ENCODE peak calls at places on chromosomes 1 and 21, in nine cellular contexts. C is AG04450; R is cardiac muscle cell; U is CD8-positive, alpha-beta T cell; Q is activated B cell treated with CpG ODN at 0.5 μM for 24 hours; Y is Calu3; N is pancreas; G is GM12878; D is fibroblast of lung. I is an unnamed sample.

GRCh38 chr1:154411525-154411924 is 6.4 kb downstream of the IL6R start:
- DNase-seq in C (no peak), R (no peak), U (no peak), Q (no peak), Y (no peak), N (no peak), G (no peak), D (no peak), I (no peak)

GRCh38 chr1:45677751-45678245 is 8.5 kb downstream of the GPBP1L1 start:
- DNase-seq in C (no peak), R (no peak), U (no peak), Q (no peak), Y (no peak), N (no peak), G (no peak), D (no peak), I (no peak)

GRCh38 chr1:32014199-32014936 is 700 bp downstream of the KHDRBS1 start:
- DNase-seq in C (peak), R (peak), U (peak), Q (peak), Y (peak), N (peak), G (no peak), D (peak), I (peak)

GRCh38 chr1:61270761-61271411 is 188.5 kb downstream of the NFIA start:
- DNase-seq in C (no peak), R (peak), U (no peak), Q (no peak), Y (no peak), N (no peak), G (no peak), D (peak), I (no peak)

GRCh38 chr1:53135735-53136114 is 6.7 kb downstream of the SLC1A7 start:
- DNase-seq in C (peak), R (peak), U (no peak), Q (no peak), Y (no peak), N (no peak), G (no peak), D (peak), I (no peak)

GRCh38 chr1:118300808-118301207 is 115.8 kb upstream of the SPAG17 start:
- DNase-seq in C (no peak), R (no peak), U (no peak), Q (no peak), Y (no peak), N (no peak), G (no peak), D (no peak), I (no peak)

GRCh38 chr1:28595412-28596191 is 3.5 kb downstream of the RAB42 start:
- DNase-seq in C (no peak), R (no peak), U (no peak), Q (no peak), Y (no peak), N (no peak), G (no peak), D (no peak), I (no peak)

GRCh38 chr1:112788561-112788960 is 73.4 kb upstream of the PPM1J start:
- DNase-seq in C (peak), R (peak), U (no peak), Q (no peak), Y (no peak), N (no peak), G (no peak), D (peak), I (no peak)

GRCh38 chr1:206513312-206514111 is 6.2 kb downstream of the RASSF5 start:
- DNase-seq in C (peak), R (peak), U (no peak), Q (no peak), Y (peak), N (peak), G (no peak), D (peak), I (no peak)

GRCh38 chr1:229893762-229894444 is 173.1 kb upstream of the GALNT2 start:
- DNase-seq in C (no peak), R (no peak), U (no peak), Q (no peak), Y (no peak), N (no peak), G (no peak), D (no peak), I (no peak)

GRCh38 chr1:8598060-8598724 is 219.2 kb downstream of the RERE start:
- DNase-seq in C (no peak), R (peak), U (no peak), Q (no peak), Y (no peak), N (peak), G (no peak), D (peak), I (no peak)

GRCh38 chr1:15764269-15764764 is 5.7 kb downstream of the FBLIM1 start:
- DNase-seq in C (no peak), R (no peak), U (no peak), Q (no peak), Y (no peak), N (peak), G (no peak), D (no peak), I (no peak)

GRCh38 chr1:59136541-59137335 is 160.2 kb upstream of the FGGY start:
- DNase-seq in C (no peak), R (no peak), U (no peak), Q (no peak), Y (peak), N (no peak), G (no peak), D (no peak), I (no peak)

GRCh38 chr1:61253059-61253735 is 170.8 kb downstream of the NFIA start:
- DNase-seq in C (no peak), R (peak), U (no peak), Q (no peak), Y (peak), N (peak), G (no peak), D (peak), I (no peak)

GRCh38 chr1:33792651-33793050 is 71.2 kb upstream of the HMGB4 start:
- DNase-seq in C (no peak), R (no peak), U (no peak), Q (no peak), Y (no peak), N (no peak), G (no peak), D (no peak), I (no peak)

GRCh38 chr1:11692899-11693590 is 1.5 kb downstream of the DRAXIN start:
- DNase-seq in C (no peak), R (peak), U (no peak), Q (no peak), Y (peak), N (no peak), G (no peak), D (peak), I (no peak)

GRCh38 chr1:238223067-238223640 is 332.4 kb upstream of the ZP4 start:
- DNase-seq in C (no peak), R (no peak), U (no peak), Q (no peak), Y (no peak), N (no peak), G (no peak), D (no peak), I (no peak)

GRCh38 chr1:212561501-212561931 is 47.0 kb upstream of the ATF3 start:
- DNase-seq in C (no peak), R (peak), U (no peak), Q (no peak), Y (peak), N (no peak), G (no peak), D (peak), I (no peak)

GRCh38 chr1:49541096-49541752 is 482.5 kb downstream of the AGBL4 start:
- DNase-seq in C (no peak), R (no peak), U (no peak), Q (no peak), Y (no peak), N (no peak), G (no peak), D (no peak), I (no peak)

GRCh38 chr1:59052194-59052593 is 244.7 kb upstream of the FGGY start:
- DNase-seq in C (no peak), R (no peak), U (no peak), Q (no peak), Y (no peak), N (peak), G (no peak), D (no peak), I (no peak)

GRCh38 chr1:62391369-62391971 is 45.4 kb upstream of the USP1 start:
- DNase-seq in C (no peak), R (peak), U (no peak), Q (no peak), Y (peak), N (peak), G (no peak), D (peak), I (peak)

GRCh38 chr1:217911908-217912307 is 280.8 kb downstream of the SPATA17 start:
- DNase-seq in C (no peak), R (no peak), U (no peak), Q (no peak), Y (peak), N (no peak), G (no peak), D (peak), I (no peak)

GRCh38 chr1:111804736-111805135 is 49.0 kb downstream of the DDX20 start:
- DNase-seq in C (no peak), R (no peak), U (no peak), Q (no peak), Y (no peak), N (no peak), G (no peak), D (no peak), I (no peak)

GRCh38 chr21:45640888-45641479 is 2.5 kb upstream of the PCBP3 start:
- DNase-seq in C (no peak), R (peak), U (no peak), Q (no peak), Y (no peak), N (no peak), G (peak), D (peak), I (peak)

GRCh38 chr1:210104103-210104502 is 128.5 kb upstream of the SERTAD4 start:
- DNase-seq in C (no peak), R (no peak), U (no peak), Q (no peak), Y (no peak), N (no peak), G (no peak), D (no peak), I (no peak)

GRCh38 chr1:159879977-159880376 is 17.5 kb upstream of the VSIG8 start:
- DNase-seq in C (peak), R (peak), U (no peak), Q (no peak), Y (no peak), N (no peak), G (no peak), D (peak), I (no peak)

GRCh38 chr1:155063550-155064108 is at the start of gene EFNA4:
- DNase-seq in C (peak), R (peak), U (peak), Q (peak), Y (peak), N (peak), G (no peak), D (peak), I (peak)

GRCh38 chr21:46060596-46061061 is 37.3 kb upstream of the COL6A2 start:
- DNase-seq in C (peak), R (peak), U (no peak), Q (no peak), Y (peak), N (peak), G (no peak), D (peak), I (no peak)

GRCh38 chr1:188462837-188463236 is 1634.1 kb downstream of the PLA2G4A start:
- DNase-seq in C (no peak), R (no peak), U (no peak), Q (no peak), Y (no peak), N (no peak), G (no peak), D (peak), I (no peak)

GRCh38 chr1:114558548-114558947 is 22.9 kb downstream of the BCAS2 start:
- DNase-seq in C (no peak), R (peak), U (no peak), Q (no peak), Y (no peak), N (no peak), G (no peak), D (peak), I (peak)

GRCh38 chr1:43933386-43934278 is at the start of gene ARTN:
- DNase-seq in C (no peak), R (no peak), U (no peak), Q (no peak), Y (peak), N (peak), G (no peak), D (no peak), I (peak)

GRCh38 chr1:235054961-235055360 is 73.7 kb downstream of the TOMM20 start:
- DNase-seq in C (no peak), R (no peak), U (no peak), Q (no peak), Y (no peak), N (no peak), G (no peak), D (no peak), I (no peak)

GRCh38 chr1:20956272-20956671 is 169.2 kb upstream of the HP1BP3 start:
- DNase-seq in C (no peak), R (no peak), U (no peak), Q (no peak), Y (no peak), N (no peak), G (no peak), D (no peak), I (no peak)

GRCh38 chr1:19222979-19223824 is 13.1 kb upstream of the UBR4 start:
- DNase-seq in C (no peak), R (no peak), U (no peak), Q (no peak), Y (no peak), N (no peak), G (no peak), D (no peak), I (no peak)

GRCh38 chr1:19220080-19220846 is 10.2 kb upstream of the UBR4 start:
- DNase-seq in C (no peak), R (no peak), U (no peak), Q (no peak), Y (no peak), N (no peak), G (no peak), D (no peak), I (peak)

GRCh38 chr1:19219451-19219850 is 9.4 kb upstream of the UBR4 start:
- DNase-seq in C (no peak), R (no peak), U (no peak), Q (no peak), Y (no peak), N (no peak), G (no peak), D (no peak), I (no peak)

GRCh38 chr1:19220991-19221390 is 10.9 kb upstream of the UBR4 start:
- DNase-seq in C (no peak), R (peak), U (no peak), Q (no peak), Y (no peak), N (no peak), G (no peak), D (peak), I (no peak)

GRCh38 chr1:19222573-19222972 is 12.5 kb upstream of the UBR4 start:
- DNase-seq in C (no peak), R (no peak), U (no peak), Q (no peak), Y (no peak), N (no peak), G (no peak), D (no peak), I (no peak)
- TF ChIP-seq CTCF in C (no peak), R (no peak), U (no peak), Q (no peak), Y (no peak), N (no peak), G (no peak), D (no peak), I (no peak)

DNA sequence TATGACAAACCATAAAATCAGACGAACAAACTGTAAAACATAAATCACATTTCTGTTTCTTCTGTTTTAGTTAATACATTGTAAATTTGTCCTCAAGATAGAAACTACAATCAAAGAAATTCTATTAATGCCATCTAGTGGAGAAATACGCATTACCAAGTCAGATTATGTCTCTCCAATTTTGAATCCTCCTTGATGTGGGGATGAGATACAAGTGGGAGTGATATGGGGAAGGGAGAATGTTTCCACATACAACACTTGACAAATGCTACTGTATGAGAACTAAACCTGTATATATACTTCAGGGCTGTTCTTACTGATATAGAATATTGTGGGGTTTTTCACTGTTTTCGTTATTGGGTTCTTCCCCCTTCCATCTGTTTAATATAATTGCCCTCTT is 2.6 kb downstream of the HFM1 start:
- DNase-seq in C (no peak), R (peak), U (no peak), Q (no peak), Y (no peak), N (no peak), G (no peak), D (peak), I (peak)
- TF ChIP-seq CTCF in C (peak), R (peak), U (peak), Q (no peak), Y (peak), N (peak), G (peak), D (peak), I (peak)

GRCh38 chr1:193566735-193567134 is 380.3 kb upstream of the B3GALT2 start:
- DNase-seq in C (no peak), R (no peak), U (no peak), Q (no peak), Y (no peak), N (no peak), G (no peak), D (no peak), I (no peak)
- TF ChIP-seq CTCF in C (no peak), R (no peak), U (no peak), Q (no peak), Y (no peak), N (no peak), G (no peak), D (no peak), I (no peak)

GRCh38 chr1:2404890-2405511 is 7.4 kb downstream of the PEX10 start:
- DNase-seq in C (no peak), R (no peak), U (no peak), Q (no peak), Y (no peak), N (no peak), G (no peak), D (peak), I (no peak)

GRCh38 chr1:2405588-2406295 is 6.6 kb downstream of the PEX10 start:
- DNase-seq in C (no peak), R (no peak), U (no peak), Q (no peak), Y (no peak), N (no peak), G (no peak), D (no peak), I (no peak)

GRCh38 chr1:2407991-2408275 is 4.4 kb downstream of the PEX10 start:
- DNase-seq in C (no peak), R (no peak), U (no peak), Q (no peak), Y (no peak), N (no peak), G (no peak), D (no peak), I (no peak)

GRCh38 chr1:2407166-2407990 is 5.0 kb downstream of the PEX10 start:
- DNase-seq in C (no peak), R (no peak), U (no peak), Q (no peak), Y (no peak), N (no peak), G (no peak), D (no peak), I (no peak)

GRCh38 chr1:2406451-2407041 is 5.8 kb downstream of the PEX10 start:
- DNase-seq in C (no peak), R (no peak), U (no peak), Q (no peak), Y (no peak), N (no peak), G (no peak), D (no peak), I (no peak)
- TF ChIP-seq CTCF in C (no peak), R (no peak), U (no peak), Q (no peak), Y (no peak), N (no peak), G (no peak), D (no peak), I (no peak)